ENCODE peak calls at places on chromosomes 5 and 9, in eight cellular contexts. H is DND-41; X is HepG2; L is OCI-LY7; J is tibial artery; G is testis; R is heart right ventricle; T is CD8-positive, alpha-beta T cell. F is an unnamed sample.

GRCh38 chr5:674630-675011 is 18.5 kb downstream of the TPPP start:
- DNase-seq in H (no peak), X (no peak), L (no peak), J (peak; percentile 16), G (peak; percentile 34), R (no peak), T (no peak), F (no peak)

GRCh38 chr9:87604886-87605588 is 107.4 kb downstream of the DAPK1 start:
- DNase-seq in H (peak; percentile 72), X (no peak), L (no peak), J (no peak), G (no peak), R (no peak), T (no peak), F (no peak)

GRCh38 chr9:130835441-130836298 is 616 bp downstream of the ABL1 start:
- DNase-seq in H (peak; percentile 55), X (no peak), L (no peak), J (no peak), G (peak; percentile 60), R (peak; percentile 47), T (peak; percentile 26), F (peak; percentile 18)

GRCh38 chr5:149799965-149800516 is 69.9 kb downstream of the PPARGC1B start:
- DNase-seq in H (no peak), X (no peak), L (no peak), J (no peak), G (no peak), R (no peak), T (no peak), F (no peak)

GRCh38 chr5:145787001-145787400 is 48.1 kb downstream of the PRELID2 start:
- DNase-seq in H (no peak), X (no peak), L (no peak), J (no peak), G (no peak), R (no peak), T (no peak), F (no peak)

GRCh38 chr5:10272053-10272869 is 22.2 kb downstream of the CCT5 start:
- DNase-seq in H (no peak), X (no peak), L (no peak), J (no peak), G (no peak), R (no peak), T (no peak), F (no peak)

GRCh38 chr9:130639866-130640555 is 24.4 kb upstream of the PRDM12 start:
- DNase-seq in H (no peak), X (no peak), L (no peak), J (no peak), G (no peak), R (no peak), T (no peak), F (no peak)

GRCh38 chr5:38672059-38672791 is 115.8 kb upstream of the LIFR start:
- DNase-seq in H (no peak), X (peak; percentile 64), L (no peak), J (no peak), G (no peak), R (no peak), T (no peak), F (no peak)

DNA sequence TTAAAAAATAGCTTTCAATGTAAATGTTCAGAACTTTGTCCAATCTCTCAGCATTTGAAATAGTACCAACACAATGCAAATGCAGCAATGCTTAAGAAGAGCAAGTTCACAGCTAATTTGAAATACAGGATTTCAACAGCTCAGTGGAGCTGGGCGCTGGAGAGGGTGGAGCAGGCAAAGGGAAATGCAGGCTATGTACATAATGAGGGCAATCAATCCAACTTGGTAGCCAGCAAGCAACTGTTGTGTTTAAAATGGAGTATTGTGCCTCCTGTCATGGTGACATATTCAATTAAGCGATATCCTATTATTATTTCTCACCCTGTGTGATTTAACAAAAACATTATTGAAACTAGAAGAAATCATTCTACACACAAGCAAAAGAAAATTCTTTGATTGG is 568.8 kb downstream of the PSAT1 start:
- DNase-seq in H (no peak), X (no peak), L (no peak), J (no peak), G (no peak), R (no peak), T (no peak), F (no peak)
- H3K27ac ChIP-seq in H (no peak overlapping the region), X (no peak overlapping the region), L (no peak overlapping the region), J (no peak overlapping the region), G (no peak overlapping the region), R (no peak overlapping the region), T (no peak overlapping the region), F (no peak overlapping the region)

DNA sequence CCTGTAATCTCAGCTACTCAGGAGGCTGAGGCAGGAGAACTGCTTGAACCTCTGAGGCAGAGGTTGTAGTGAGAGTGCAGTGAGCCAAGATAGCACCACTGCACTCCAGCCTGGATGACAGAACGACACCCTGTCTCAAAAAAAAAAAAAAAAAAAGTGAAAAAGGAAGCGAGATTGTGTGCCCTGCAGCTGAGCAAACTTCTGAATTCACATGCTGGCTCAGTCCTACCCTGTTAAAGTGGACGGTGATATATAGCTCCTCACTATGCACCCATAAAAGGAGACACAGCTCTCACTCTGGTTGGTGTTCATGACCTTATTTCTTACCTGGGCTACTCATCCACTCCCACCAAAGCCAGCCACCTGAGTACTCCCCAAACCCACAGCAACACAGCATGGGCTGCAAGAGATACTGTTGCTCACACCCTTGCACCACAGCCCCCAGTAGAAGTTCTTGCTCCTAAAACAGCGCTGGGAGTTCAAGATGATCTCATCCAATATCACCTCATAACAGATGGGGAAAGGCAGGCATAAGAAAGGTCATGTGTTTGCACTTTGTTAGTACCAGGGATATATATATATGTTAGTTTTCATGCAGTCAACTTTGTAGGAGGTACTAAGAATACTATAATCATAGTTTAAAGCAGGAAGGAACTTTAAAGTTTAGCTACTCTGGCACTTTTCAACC is 4.1 kb downstream of the TTLL11 start:
- DNase-seq in H (no peak), X (no peak), L (no peak), J (no peak), G (no peak), R (no peak), T (no peak), F (no peak)
- H3K4me3 ChIP-seq in H (no peak overlapping the region), X (no peak overlapping the region), L (no peak overlapping the region), J (no peak overlapping the region), G (no peak overlapping the region), R (no peak overlapping the region), T (no peak overlapping the region), F (no peak overlapping the region)

GRCh38 chr5:44845777-44846176 is 37.0 kb downstream of the MRPS30 start:
- DNase-seq in H (no peak), X (no peak), L (no peak), J (no peak), G (no peak), R (no peak), T (no peak), F (no peak)
- H3K4me1 ChIP-seq in H (no peaks in the 10 kb centered on the region), X (no peaks in the 10 kb centered on the region), L (no peaks in the 10 kb centered on the region), J (no peaks in the 10 kb centered on the region), G (no peaks in the 10 kb centered on the region), R (no peaks in the 10 kb centered on the region), T (no peaks in the 10 kb centered on the region), F (no peaks in the 10 kb centered on the region)

DNA sequence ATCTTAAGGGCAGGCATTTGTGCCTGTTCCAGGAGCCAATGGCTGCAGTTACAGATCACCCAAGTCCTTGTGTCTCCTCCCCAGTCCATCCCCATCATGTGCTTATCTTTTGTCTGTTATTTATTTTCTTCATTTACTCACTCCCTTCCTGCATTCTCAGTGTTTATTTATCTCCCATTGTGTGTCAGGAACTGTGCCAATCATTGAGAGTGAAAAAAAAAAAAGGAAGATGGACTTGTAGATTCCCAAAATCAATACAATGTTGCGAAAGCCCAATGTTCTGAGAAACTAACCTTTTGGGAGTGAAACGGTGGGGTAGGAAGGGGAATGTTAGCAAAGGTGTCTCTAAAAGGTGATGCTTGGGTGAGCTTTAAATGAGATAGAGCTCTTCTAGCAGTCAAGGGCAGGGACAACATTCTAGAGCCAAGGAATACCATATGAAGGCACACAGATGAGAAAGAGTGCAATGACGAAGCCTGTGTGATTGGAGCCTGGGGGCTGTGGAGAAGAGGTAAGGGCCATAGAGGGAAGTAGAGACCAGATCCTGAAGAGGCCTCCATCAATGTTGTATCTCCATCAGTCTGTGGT is 53.0 kb downstream of the CMYA5 start:
- DNase-seq in H (no peak), X (peak; percentile 54), L (no peak), J (no peak), G (no peak), R (no peak), T (no peak), F (no peak)
- H3K27ac ChIP-seq in H (no peak overlapping the region), X (no peak overlapping the region), L (no peak overlapping the region), J (no peak overlapping the region), G (no peak overlapping the region), R (no peak overlapping the region), T (no peak overlapping the region), F (no peak overlapping the region)

GRCh38 chr5:143568105-143568504 is 164.6 kb upstream of the NR3C1 start:
- DNase-seq in H (no peak), X (no peak), L (no peak), J (no peak), G (no peak), R (no peak), T (no peak), F (no peak)
- H3K4me3 ChIP-seq in H (no peak overlapping the region), X (no peak overlapping the region), L (no peak overlapping the region), J (no peak overlapping the region), G (no peak overlapping the region), R (no peak overlapping the region), T (no peak overlapping the region), F (no peak overlapping the region)

DNA sequence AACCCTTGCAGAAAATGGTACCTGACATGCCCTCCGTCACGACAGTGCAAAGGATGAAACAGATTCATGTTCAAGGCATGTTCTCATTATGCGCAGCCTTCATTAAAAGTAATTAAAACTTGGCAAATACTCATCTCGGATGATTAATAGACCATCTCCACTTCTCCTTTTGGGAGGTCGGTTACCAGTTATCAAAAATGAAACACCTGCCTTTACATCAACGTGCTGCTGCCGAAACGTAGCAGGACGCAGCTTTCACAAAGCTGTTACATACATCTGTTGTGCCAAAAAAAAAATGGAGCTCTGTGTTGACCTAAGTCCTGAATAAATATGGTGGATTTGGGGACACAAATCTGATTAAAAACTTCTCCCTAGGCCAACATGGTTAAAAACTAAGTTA is 75.7 kb downstream of the PTCH1 start:
- DNase-seq in H (no peak), X (no peak), L (peak; percentile 59), J (no peak), G (no peak), R (no peak), T (no peak), F (no peak)
- H3K4me1 ChIP-seq in H (no peaks in the 10 kb centered on the region), X (no peaks in the 10 kb centered on the region), L (peaks cover 17% of the 10 kb centered on the region), J (no peaks in the 10 kb centered on the region), G (no peaks in the 10 kb centered on the region), R (no peaks in the 10 kb centered on the region), T (no peaks in the 10 kb centered on the region), F (no peaks in the 10 kb centered on the region)

F was measured in naive thymus-derived CD4-positive, alpha-beta T cell.